ENCODE peak calls at places on chromosomes 11 and 22, in seven cellular contexts. S is GM12892, G is GM12891, P is H1, Y is K562, B is HepG2, Q is SK-N-SH. L is an unnamed sample.
A peak's percentile ranks its signal among the peaks of the same experiment; 100 is the strongest.

GRCh38 chr22:17217179-17217578 is 2.1 kb downstream of the ADA2 start:
- DNase-seq in P (no peak), B (no peak), G (no peak), Q (no peak), S (no peak), Y (no peak), L (no peak)

GRCh38 chr11:18145025-18145424 is 12.7 kb downstream of the MRGPRX3 start:
- DNase-seq in P (no peak), S (no peak), Y (no peak), G (no peak), B (peak; percentile 23), Q (peak; percentile 18), L (no peak)

GRCh38 chr11:20762980-20763379 is 93.6 kb downstream of the NELL1 start:
- DNase-seq in G (no peak), S (no peak), B (no peak), Y (no peak), Q (no peak), P (no peak), L (no peak)

GRCh38 chr22:17369553-17370035 is 334 bp downstream of the CECR2 start:
- DNase-seq in P (no peak), Q (peak; percentile 61), B (no peak), Y (peak; percentile 17), S (no peak), G (no peak), L (no peak)

GRCh38 chr11:16099501-16099900 is 256.8 kb downstream of the SOX6 start:
- DNase-seq in P (no peak), Q (no peak), Y (no peak), G (no peak), S (no peak), B (no peak), L (no peak)

GRCh38 chr22:44392446-44392921 is 79.7 kb upstream of the SHISAL1 start:
- DNase-seq in B (no peak), Y (no peak), Q (no peak), S (no peak), G (no peak), P (no peak), L (no peak)

GRCh38 chr11:11992257-11992690 is 16.2 kb downstream of the DKK3 start:
- DNase-seq in G (no peak), S (no peak), Y (no peak), B (peak; percentile 84), P (no peak), Q (no peak), L (no peak)

GRCh38 chr22:22612516-22612915 is 31.9 kb upstream of the GGTLC2 start:
- DNase-seq in S (no peak), P (no peak), B (no peak), G (no peak), Y (no peak), Q (no peak), L (no peak)

GRCh38 chr11:83195649-83196048 is 2.1 kb downstream of the ANKRD42 start:
- DNase-seq in B (no peak), Q (no peak), Y (no peak), S (no peak), G (no peak), P (no peak), L (no peak)

GRCh38 chr22:18032455-18033101 is 8.2 kb upstream of the MICAL3 start:
- DNase-seq in B (no peak), S (no peak), Q (no peak), G (no peak), Y (no peak), P (no peak), L (no peak)

GRCh38 chr22:36027960-36028645 is 521 bp downstream of the RBFOX2 start:
- DNase-seq in B (no peak), G (peak; percentile 33), S (peak; percentile 41), Y (peak; percentile 73), P (no peak), Q (peak; percentile 86), L (no peak)

GRCh38 chr11:84905411-84905810 is 721.7 kb downstream of the DLG2 start:
- DNase-seq in B (no peak), P (no peak), Y (no peak), G (no peak), Q (no peak), S (no peak), L (no peak)

GRCh38 chr11:62922653-62923371 is 1.6 kb upstream of the CHRM1 start:
- DNase-seq in Y (peak; percentile 87), Q (no peak), G (no peak), S (no peak), P (no peak), B (no peak), L (no peak)

GRCh38 chr22:24181088-24181995 is at the start of gene SUSD2:
- DNase-seq in P (no peak), S (no peak), Y (peak; percentile 58), Q (no peak), G (no peak), B (peak; percentile 76), L (no peak)

GRCh38 chr11:10019906-10020682 is 273.9 kb downstream of the SBF2 start:
- DNase-seq in P (no peak), G (no peak), B (peak; percentile 7), Q (no peak), S (no peak), Y (no peak), L (no peak)

GRCh38 chr11:118679483-118679882 is at the start of gene TREH:
- DNase-seq in B (peak; percentile 61), Y (no peak), P (no peak), S (no peak), Q (no peak), G (no peak), L (no peak)

GRCh38 chr22:29251981-29252978 is 15.5 kb downstream of the RHBDD3 start:
- DNase-seq in S (no peak), G (no peak), Y (no peak), Q (peak; percentile 15), B (no peak), P (no peak), L (no peak)

GRCh38 chr22:50705219-50705691 is 32.6 kb downstream of the SHANK3 start:
- DNase-seq in G (no peak), P (peak; percentile 44), Y (peak; percentile 67), S (no peak), B (no peak), Q (peak; percentile 88), L (no peak)

GRCh38 chr11:63826471-63827190 is 12.3 kb upstream of the MARK2 start:
- DNase-seq in G (no peak), Y (no peak), B (no peak), P (no peak), Q (no peak), S (no peak), L (no peak)

GRCh38 chr11:106032861-106033260 is 10.8 kb upstream of the MSANTD4 start:
- DNase-seq in P (no peak), G (no peak), Q (no peak), S (no peak), Y (no peak), B (no peak), L (no peak)

GRCh38 chr22:33054276-33054675 is 3.9 kb downstream of the SYN3 start:
- DNase-seq in P (no peak), G (no peak), Y (no peak), Q (no peak), S (no peak), B (no peak), L (no peak)

GRCh38 chr11:67347964-67348749 is 5.2 kb downstream of the POLD4 start:
- DNase-seq in G (no peak), Y (peak; percentile 60), P (no peak), Q (peak; percentile 57), S (no peak), B (no peak), L (no peak)

GRCh38 chr11:73196576-73196975 is 21.5 kb upstream of the P2RY2 start:
- DNase-seq in B (no peak), S (no peak), Q (no peak), Y (no peak), P (no peak), G (no peak), L (no peak)

GRCh38 chr11:73194593-73194992 is 23.5 kb upstream of the P2RY2 start:
- DNase-seq in P (no peak), S (no peak), Q (no peak), B (no peak), Y (no peak), G (no peak), L (no peak)

GRCh38 chr11:73194034-73194507 is 24.0 kb upstream of the P2RY2 start:
- DNase-seq in P (no peak), Y (no peak), B (no peak), S (no peak), Q (no peak), G (no peak), L (no peak)

GRCh38 chr11:73197348-73197747 is 20.7 kb upstream of the P2RY2 start:
- DNase-seq in Y (no peak), S (no peak), G (no peak), Q (no peak), P (no peak), B (no peak), L (no peak)

GRCh38 chr11:73195191-73196007 is 22.7 kb upstream of the P2RY2 start:
- DNase-seq in Q (no peak), Y (no peak), B (peak; percentile 48), G (no peak), S (no peak), P (no peak), L (no peak)
- TF ChIP-seq TAF1 in Q (no peak), Y (no peak), B (no peak), G (no peak), S (no peak), P (no peak), L (no peak)

GRCh38 chr11:19539861-19540260 is 172.8 kb upstream of the NAV2 start:
- DNase-seq in Q (no peak), Y (no peak), B (no peak), G (no peak), P (no peak), S (no peak), L (no peak)
- TF ChIP-seq TAF1 in Q (no peak), Y (no peak), B (no peak), G (no peak), P (no peak), S (no peak), L (no peak)

GRCh38 chr11:65058419-65059054 is at the start of gene NAALADL1:
- DNase-seq in P (no peak), G (no peak), S (no peak), Y (no peak), Q (no peak), B (peak; percentile 49), L (no peak)

GRCh38 chr11:65059523-65059922 is 1.2 kb upstream of the NAALADL1 start:
- DNase-seq in S (no peak), B (no peak), G (no peak), Y (no peak), Q (no peak), P (no peak), L (no peak)

GRCh38 chr11:65063532-65063931 is 5.2 kb upstream of the NAALADL1 start:
- DNase-seq in P (no peak), S (no peak), B (no peak), Q (no peak), G (no peak), Y (no peak), L (no peak)

GRCh38 chr11:65059959-65060824 is 1.8 kb upstream of the NAALADL1 start:
- DNase-seq in P (no peak), Y (peak; percentile 54), S (no peak), Q (no peak), G (no peak), B (no peak), L (no peak)

GRCh38 chr11:65060913-65061408 is 2.6 kb upstream of the NAALADL1 start:
- DNase-seq in S (no peak), B (peak; percentile 42), P (no peak), Q (no peak), Y (no peak), G (no peak), L (no peak)
- TF ChIP-seq TAF1 in S (no peak), B (no peak), P (no peak), Q (no peak), Y (no peak), G (no peak), L (no peak)

GRCh38 chr11:70367071-70367470 is 31.3 kb upstream of the CTTN start:
- DNase-seq in S (no peak), Y (no peak), P (no peak), Q (no peak), G (no peak), B (no peak), L (no peak)
- TF ChIP-seq TAF1 in S (no peak), Y (no peak), P (no peak), Q (no peak), G (no peak), B (no peak), L (no peak)